ENCODE peak calls at places on chromosomes 5 and 9, in ten cellular contexts. One of them, this sample, is unnamed.

GRCh38 chr9:1759009-1759408 is 256.1 kb upstream of the SMARCA2 start:
- DNase-seq in uterus: no peak
- DNase-seq in adrenal gland: no peak
- DNase-seq in ovary: no peak
- DNase-seq in GM23338: no peak
- DNase-seq in AG04450: no peak
- DNase-seq in CD4-positive, alpha-beta T cell: no peak
- DNase-seq in heart right ventricle: no peak
- DNase-seq in A549: no peak
- DNase-seq in prostate gland: no peak
- DNase-seq in this sample: no peak

GRCh38 chr5:135134686-135135381 is 100.8 kb upstream of the PITX1 start:
- DNase-seq in adrenal gland: no peak
- DNase-seq in A549: no peak
- DNase-seq in CD4-positive, alpha-beta T cell: no peak
- DNase-seq in heart right ventricle: no peak
- DNase-seq in ovary: no peak
- DNase-seq in AG04450: no peak
- DNase-seq in GM23338: no peak
- DNase-seq in uterus: no peak
- DNase-seq in prostate gland: no peak
- DNase-seq in this sample: no peak

GRCh38 chr5:158644301-158644700 is 455.4 kb downstream of the EBF1 start:
- DNase-seq in ovary: no peak
- DNase-seq in GM23338: no peak
- DNase-seq in prostate gland: no peak
- DNase-seq in adrenal gland: no peak
- DNase-seq in A549: no peak
- DNase-seq in heart right ventricle: no peak
- DNase-seq in AG04450: no peak
- DNase-seq in CD4-positive, alpha-beta T cell: no peak
- DNase-seq in uterus: no peak
- DNase-seq in this sample: no peak

GRCh38 chr5:135179308-135179980 is 145.4 kb upstream of the PITX1 start:
- DNase-seq in CD4-positive, alpha-beta T cell: no peak
- DNase-seq in prostate gland: no peak
- DNase-seq in heart right ventricle: no peak
- DNase-seq in ovary: no peak
- DNase-seq in AG04450: no peak
- DNase-seq in adrenal gland: no peak
- DNase-seq in uterus: no peak
- DNase-seq in A549: no peak
- DNase-seq in GM23338: peak; percentile 55
- DNase-seq in this sample: no peak

GRCh38 chr5:92017786-92018185 is 634.7 kb upstream of the ARRDC3 start:
- DNase-seq in AG04450: peak; percentile 48
- DNase-seq in A549: peak; percentile 5
- DNase-seq in prostate gland: no peak
- DNase-seq in uterus: no peak
- DNase-seq in CD4-positive, alpha-beta T cell: no peak
- DNase-seq in heart right ventricle: no peak
- DNase-seq in adrenal gland: no peak
- DNase-seq in GM23338: no peak
- DNase-seq in ovary: no peak
- DNase-seq in this sample: no peak

GRCh38 chr5:55634866-55635265 is 77.3 kb downstream of the SLC38A9 start:
- DNase-seq in ovary: no peak
- DNase-seq in A549: no peak
- DNase-seq in GM23338: no peak
- DNase-seq in CD4-positive, alpha-beta T cell: no peak
- DNase-seq in prostate gland: no peak
- DNase-seq in uterus: no peak
- DNase-seq in heart right ventricle: no peak
- DNase-seq in AG04450: no peak
- DNase-seq in adrenal gland: no peak
- DNase-seq in this sample: no peak

GRCh38 chr5:65327582-65327981 is 154.1 kb downstream of the ADAMTS6 start:
- DNase-seq in adrenal gland: no peak
- DNase-seq in AG04450: peak; percentile 13
- DNase-seq in uterus: no peak
- DNase-seq in A549: no peak
- DNase-seq in ovary: no peak
- DNase-seq in CD4-positive, alpha-beta T cell: no peak
- DNase-seq in prostate gland: no peak
- DNase-seq in GM23338: no peak
- DNase-seq in heart right ventricle: no peak
- DNase-seq in this sample: no peak

GRCh38 chr9:114902773-114903589 is 27.4 kb downstream of the TNFSF8 start:
- DNase-seq in prostate gland: no peak
- DNase-seq in A549: no peak
- DNase-seq in AG04450: no peak
- DNase-seq in ovary: no peak
- DNase-seq in uterus: no peak
- DNase-seq in CD4-positive, alpha-beta T cell: no peak
- DNase-seq in adrenal gland: no peak
- DNase-seq in GM23338: no peak
- DNase-seq in heart right ventricle: no peak
- DNase-seq in this sample: peak; percentile 31

GRCh38 chr5:149603210-149603609 is 21.9 kb downstream of the ARHGEF37 start:
- DNase-seq in AG04450: no peak
- DNase-seq in GM23338: no peak
- DNase-seq in A549: no peak
- DNase-seq in adrenal gland: no peak
- DNase-seq in ovary: no peak
- DNase-seq in heart right ventricle: no peak
- DNase-seq in uterus: no peak
- DNase-seq in CD4-positive, alpha-beta T cell: no peak
- DNase-seq in prostate gland: no peak
- DNase-seq in this sample: no peak

GRCh38 chr9:73613092-73613701 is 461.5 kb downstream of the ANXA1 start:
- DNase-seq in heart right ventricle: no peak
- DNase-seq in GM23338: no peak
- DNase-seq in AG04450: no peak
- DNase-seq in uterus: no peak
- DNase-seq in adrenal gland: no peak
- DNase-seq in A549: no peak
- DNase-seq in ovary: no peak
- DNase-seq in prostate gland: no peak
- DNase-seq in CD4-positive, alpha-beta T cell: no peak
- DNase-seq in this sample: no peak

GRCh38 chr5:157371655-157372471 is 88.2 kb upstream of the NIPAL4 start:
- DNase-seq in heart right ventricle: no peak
- DNase-seq in CD4-positive, alpha-beta T cell: no peak
- DNase-seq in uterus: no peak
- DNase-seq in A549: no peak
- DNase-seq in ovary: no peak
- DNase-seq in GM23338: no peak
- DNase-seq in AG04450: no peak
- DNase-seq in prostate gland: no peak
- DNase-seq in adrenal gland: no peak
- DNase-seq in this sample: no peak

GRCh38 chr9:137272241-137273094 is 5.1 kb upstream of the TOR4A start:
- DNase-seq in AG04450: no peak
- DNase-seq in CD4-positive, alpha-beta T cell: no peak
- DNase-seq in GM23338: no peak
- DNase-seq in adrenal gland: no peak
- DNase-seq in A549: no peak
- DNase-seq in heart right ventricle: no peak
- DNase-seq in ovary: no peak
- DNase-seq in uterus: no peak
- DNase-seq in prostate gland: no peak
- DNase-seq in this sample: no peak
- H3K27ac ChIP-seq in AG04450: no peak overlapping the region
- H3K27ac ChIP-seq in CD4-positive, alpha-beta T cell: no peak overlapping the region
- H3K27ac ChIP-seq in GM23338: peak overlapping the region; percentile 55
- H3K27ac ChIP-seq in adrenal gland: no peak overlapping the region
- H3K27ac ChIP-seq in A549: no peak overlapping the region
- H3K27ac ChIP-seq in heart right ventricle: no peak overlapping the region
- H3K27ac ChIP-seq in ovary: no peak overlapping the region
- H3K27ac ChIP-seq in uterus: no peak overlapping the region
- H3K27ac ChIP-seq in prostate gland: peak overlapping the region; percentile 48
- H3K27ac ChIP-seq in this sample: no peak overlapping the region

GRCh38 chr5:141514330-141515111 is 25.6 kb downstream of the PCDHGC5 start:
- DNase-seq in heart right ventricle: no peak
- DNase-seq in CD4-positive, alpha-beta T cell: no peak
- DNase-seq in ovary: no peak
- DNase-seq in prostate gland: peak; percentile 68
- DNase-seq in adrenal gland: no peak
- DNase-seq in AG04450: no peak
- DNase-seq in GM23338: peak; percentile 85
- DNase-seq in A549: no peak
- DNase-seq in uterus: no peak
- DNase-seq in this sample: no peak

GRCh38 chr5:141512390-141513020 is 23.6 kb downstream of the PCDHGC5 start:
- DNase-seq in heart right ventricle: peak; percentile 83
- DNase-seq in uterus: peak; percentile 87
- DNase-seq in ovary: peak; percentile 89
- DNase-seq in A549: peak; percentile 62
- DNase-seq in adrenal gland: peak; percentile 93
- DNase-seq in AG04450: no peak
- DNase-seq in prostate gland: peak; percentile 84
- DNase-seq in GM23338: peak; percentile 98
- DNase-seq in CD4-positive, alpha-beta T cell: peak; percentile 83
- DNase-seq in this sample: peak; percentile 91

GRCh38 chr5:141511771-141512325 is 23.0 kb downstream of the PCDHGC5 start:
- DNase-seq in adrenal gland: no peak
- DNase-seq in GM23338: no peak
- DNase-seq in heart right ventricle: no peak
- DNase-seq in uterus: no peak
- DNase-seq in A549: no peak
- DNase-seq in CD4-positive, alpha-beta T cell: no peak
- DNase-seq in ovary: no peak
- DNase-seq in AG04450: no peak
- DNase-seq in prostate gland: no peak
- DNase-seq in this sample: no peak

GRCh38 chr5:141513627-141514329 is 24.9 kb downstream of the PCDHGC5 start:
- DNase-seq in CD4-positive, alpha-beta T cell: no peak
- DNase-seq in uterus: peak; percentile 91
- DNase-seq in AG04450: no peak
- DNase-seq in GM23338: peak; percentile 91
- DNase-seq in A549: no peak
- DNase-seq in adrenal gland: peak; percentile 94
- DNase-seq in ovary: peak; percentile 85
- DNase-seq in heart right ventricle: peak; percentile 77
- DNase-seq in prostate gland: peak; percentile 70
- DNase-seq in this sample: peak; percentile 47

DNA sequence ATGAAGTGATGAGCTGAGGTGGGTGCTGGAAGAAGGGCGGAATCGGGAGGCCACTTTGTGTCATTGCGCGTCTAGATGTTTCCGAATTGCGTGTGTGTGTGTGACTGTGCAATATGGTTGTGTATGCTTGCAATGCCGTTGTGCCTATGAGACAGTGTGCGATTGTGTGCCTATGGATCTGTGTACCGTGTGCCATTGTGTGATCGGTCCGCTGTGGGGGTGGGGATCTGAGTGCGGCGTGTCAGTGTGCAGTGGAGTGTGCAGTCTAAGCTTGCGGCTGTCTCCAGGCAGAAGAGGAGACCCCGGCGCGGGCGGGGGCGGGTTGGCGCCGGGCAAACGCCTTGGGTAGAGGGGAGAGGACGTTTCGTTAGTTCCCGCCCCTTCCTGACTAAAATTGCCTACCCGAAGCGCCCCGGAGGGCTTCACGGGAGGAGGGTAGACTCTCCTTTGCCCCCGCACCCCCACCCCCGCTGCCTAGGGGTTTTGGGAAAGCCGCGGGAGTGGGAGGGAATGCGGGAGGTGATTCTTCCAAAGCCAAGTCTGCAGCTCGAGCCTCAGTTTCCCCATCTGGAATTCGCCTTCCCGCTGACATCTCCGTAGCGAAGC is 24.2 kb downstream of the PCDHGC5 start:
- DNase-seq in GM23338: peak; percentile 51
- DNase-seq in uterus: no peak
- DNase-seq in A549: no peak
- DNase-seq in CD4-positive, alpha-beta T cell: peak; percentile 19
- DNase-seq in prostate gland: peak; percentile 33
- DNase-seq in adrenal gland: peak; percentile 77
- DNase-seq in ovary: peak; percentile 62
- DNase-seq in AG04450: no peak
- DNase-seq in heart right ventricle: peak; percentile 44
- DNase-seq in this sample: no peak
- H3K27ac ChIP-seq in GM23338: peak overlapping the region; percentile 93
- H3K27ac ChIP-seq in uterus: peak overlapping the region; percentile 98
- H3K27ac ChIP-seq in A549: no peak overlapping the region
- H3K27ac ChIP-seq in CD4-positive, alpha-beta T cell: no peak overlapping the region
- H3K27ac ChIP-seq in prostate gland: peak overlapping the region; percentile 87
- H3K27ac ChIP-seq in adrenal gland: peak overlapping the region; percentile 93
- H3K27ac ChIP-seq in ovary: peak overlapping the region; percentile 82
- H3K27ac ChIP-seq in AG04450: peak overlapping the region; percentile 93
- H3K27ac ChIP-seq in heart right ventricle: peak overlapping the region; percentile 65
- H3K27ac ChIP-seq in this sample: no peak overlapping the region

GRCh38 chr5:90367879-90368278 is 41.7 kb downstream of the CETN3 start:
- DNase-seq in adrenal gland: no peak
- DNase-seq in ovary: no peak
- DNase-seq in AG04450: no peak
- DNase-seq in CD4-positive, alpha-beta T cell: no peak
- DNase-seq in uterus: no peak
- DNase-seq in A549: no peak
- DNase-seq in heart right ventricle: no peak
- DNase-seq in GM23338: no peak
- DNase-seq in prostate gland: no peak
- DNase-seq in this sample: no peak

GRCh38 chr5:90365328-90365727 is 44.2 kb downstream of the CETN3 start:
- DNase-seq in uterus: no peak
- DNase-seq in adrenal gland: no peak
- DNase-seq in ovary: no peak
- DNase-seq in heart right ventricle: no peak
- DNase-seq in GM23338: no peak
- DNase-seq in CD4-positive, alpha-beta T cell: no peak
- DNase-seq in AG04450: no peak
- DNase-seq in prostate gland: no peak
- DNase-seq in A549: no peak
- DNase-seq in this sample: no peak

GRCh38 chr5:90366972-90367371 is 42.6 kb downstream of the CETN3 start:
- DNase-seq in CD4-positive, alpha-beta T cell: no peak
- DNase-seq in adrenal gland: no peak
- DNase-seq in prostate gland: no peak
- DNase-seq in heart right ventricle: no peak
- DNase-seq in AG04450: no peak
- DNase-seq in A549: no peak
- DNase-seq in GM23338: peak; percentile 55
- DNase-seq in ovary: no peak
- DNase-seq in uterus: no peak
- DNase-seq in this sample: no peak

GRCh38 chr5:90368454-90369246 is 40.9 kb downstream of the CETN3 start:
- DNase-seq in uterus: no peak
- DNase-seq in AG04450: no peak
- DNase-seq in adrenal gland: no peak
- DNase-seq in A549: no peak
- DNase-seq in GM23338: no peak
- DNase-seq in prostate gland: no peak
- DNase-seq in heart right ventricle: no peak
- DNase-seq in ovary: no peak
- DNase-seq in CD4-positive, alpha-beta T cell: no peak
- DNase-seq in this sample: no peak
- H3K27ac ChIP-seq in uterus: no peak overlapping the region
- H3K27ac ChIP-seq in AG04450: no peak overlapping the region
- H3K27ac ChIP-seq in adrenal gland: no peak overlapping the region
- H3K27ac ChIP-seq in A549: no peak overlapping the region
- H3K27ac ChIP-seq in GM23338: no peak overlapping the region
- H3K27ac ChIP-seq in prostate gland: no peak overlapping the region
- H3K27ac ChIP-seq in heart right ventricle: no peak overlapping the region
- H3K27ac ChIP-seq in ovary: no peak overlapping the region
- H3K27ac ChIP-seq in CD4-positive, alpha-beta T cell: no peak overlapping the region
- H3K27ac ChIP-seq in this sample: no peak overlapping the region

GRCh38 chr5:156230887-156231286 is 96.1 kb upstream of the SGCD start:
- DNase-seq in ovary: no peak
- DNase-seq in CD4-positive, alpha-beta T cell: no peak
- DNase-seq in AG04450: no peak
- DNase-seq in heart right ventricle: no peak
- DNase-seq in GM23338: no peak
- DNase-seq in uterus: no peak
- DNase-seq in adrenal gland: no peak
- DNase-seq in prostate gland: no peak
- DNase-seq in A549: no peak
- DNase-seq in this sample: no peak
- H3K27ac ChIP-seq in ovary: no peak overlapping the region
- H3K27ac ChIP-seq in CD4-positive, alpha-beta T cell: no peak overlapping the region
- H3K27ac ChIP-seq in AG04450: no peak overlapping the region
- H3K27ac ChIP-seq in heart right ventricle: no peak overlapping the region
- H3K27ac ChIP-seq in GM23338: no peak overlapping the region
- H3K27ac ChIP-seq in uterus: no peak overlapping the region
- H3K27ac ChIP-seq in adrenal gland: no peak overlapping the region
- H3K27ac ChIP-seq in prostate gland: no peak overlapping the region
- H3K27ac ChIP-seq in A549: no peak overlapping the region
- H3K27ac ChIP-seq in this sample: no peak overlapping the region